ENCODE peak calls at places on chromosomes 11 and 22, in nine cellular contexts. Y is AG04450, A is AG10803, O is GM10248, J is body of pancreas, T is HCT116, Q is stomach, P is mucosa of descending colon, F is right atrium auricular region. H is an unnamed sample.

GRCh38 chr22:48370508-48371325 is 1457.0 kb downstream of the BRD1 start:
- DNase-seq in P (no peak), Q (no peak), Y (no peak), T (no peak), F (no peak), A (peak), O (no peak), J (no peak), H (no peak)

GRCh38 chr22:49202226-49202625 is 625.4 kb downstream of the BRD1 start:
- DNase-seq in F (peak), A (no peak), J (peak), P (peak), Y (no peak), O (no peak), Q (peak), T (no peak), H (no peak)

GRCh38 chr11:104657083-104657482 is 241.2 kb downstream of the CASP12 start:
- DNase-seq in A (no peak), T (no peak), J (no peak), Y (no peak), P (no peak), Q (no peak), O (no peak), F (no peak), H (no peak)

GRCh38 chr11:132962026-132962425 is 570.3 kb downstream of the OPCML start:
- DNase-seq in Q (no peak), A (peak), Y (peak), J (no peak), T (no peak), P (no peak), O (no peak), F (no peak), H (no peak)

GRCh38 chr11:121886005-121886739 is 229.8 kb downstream of the BLID start:
- DNase-seq in J (no peak), O (no peak), P (no peak), F (no peak), T (no peak), Q (no peak), Y (no peak), A (peak), H (no peak)

GRCh38 chr22:42993651-42994275 is 21.2 kb downstream of the PACSIN2 start:
- DNase-seq in F (no peak), P (no peak), Y (no peak), T (no peak), O (no peak), Q (peak), A (peak), J (no peak), H (no peak)

GRCh38 chr11:67464411-67465189 is 4.5 kb downstream of the TMEM134 start:
- DNase-seq in Y (no peak), O (peak), F (peak), A (peak), T (peak), Q (peak), P (peak), J (peak), H (peak)

GRCh38 chr11:79708319-79708928 is 267.6 kb upstream of the TENM4 start:
- DNase-seq in Y (peak), Q (no peak), A (peak), O (peak), T (no peak), P (no peak), J (no peak), F (no peak), H (peak)

GRCh38 chr11:1291295-1292017 is 18.0 kb downstream of the TOLLIP start:
- DNase-seq in Y (no peak), T (no peak), Q (no peak), O (no peak), J (peak), P (no peak), F (no peak), A (no peak), H (no peak)

GRCh38 chr11:65425105-65425970 is 2.7 kb downstream of the NEAT1 start:
- DNase-seq in Q (peak), T (peak), O (no peak), Y (no peak), P (no peak), F (peak), J (peak), A (peak), H (peak)

GRCh38 chr11:95816037-95816436 is 25.7 kb downstream of the CEP57 start:
- DNase-seq in O (no peak), J (no peak), P (no peak), Y (no peak), T (no peak), A (no peak), Q (no peak), F (no peak), H (no peak)

GRCh38 chr22:47997052-47997568 is 1234.7 kb downstream of the TBC1D22A start:
- DNase-seq in O (no peak), J (no peak), Q (no peak), F (no peak), P (no peak), T (no peak), A (no peak), Y (no peak), H (no peak)

GRCh38 chr11:65134952-65135632 is 773 bp upstream of the SYVN1 start:
- DNase-seq in A (peak), J (peak), P (peak), O (peak), Q (peak), F (peak), T (peak), Y (peak), H (peak)

GRCh38 chr22:21837184-21837979 is 30.1 kb downstream of the MAPK1 start:
- DNase-seq in T (peak), O (no peak), Q (no peak), P (no peak), J (no peak), F (no peak), Y (peak), A (peak), H (no peak)

GRCh38 chr22:37242395-37242918 is 1.6 kb downstream of the RAC2 start:
- DNase-seq in P (peak), T (no peak), Q (peak), F (peak), Y (no peak), O (peak), A (no peak), J (no peak), H (peak)

GRCh38 chr22:29503811-29504372 is 23.9 kb downstream of the NEFH start:
- DNase-seq in T (no peak), J (no peak), O (no peak), P (no peak), Q (no peak), F (peak), Y (peak), A (peak), H (no peak)

GRCh38 chr11:11027271-11027670 is 169.4 kb upstream of the ZBED5 start:
- DNase-seq in Y (no peak), O (no peak), Q (no peak), J (no peak), F (no peak), T (no peak), A (peak), P (no peak), H (no peak)

GRCh38 chr11:15071556-15072255 is 1.7 kb upstream of the CALCB start:
- DNase-seq in Q (no peak), A (no peak), T (no peak), J (no peak), F (no peak), O (no peak), P (no peak), Y (no peak), H (no peak)
- TF ChIP-seq CTCF in Q (no peak), A (no peak), T (no peak), J (no peak), F (no peak), O (no peak), P (no peak), Y (no peak), H (no peak)

DNA sequence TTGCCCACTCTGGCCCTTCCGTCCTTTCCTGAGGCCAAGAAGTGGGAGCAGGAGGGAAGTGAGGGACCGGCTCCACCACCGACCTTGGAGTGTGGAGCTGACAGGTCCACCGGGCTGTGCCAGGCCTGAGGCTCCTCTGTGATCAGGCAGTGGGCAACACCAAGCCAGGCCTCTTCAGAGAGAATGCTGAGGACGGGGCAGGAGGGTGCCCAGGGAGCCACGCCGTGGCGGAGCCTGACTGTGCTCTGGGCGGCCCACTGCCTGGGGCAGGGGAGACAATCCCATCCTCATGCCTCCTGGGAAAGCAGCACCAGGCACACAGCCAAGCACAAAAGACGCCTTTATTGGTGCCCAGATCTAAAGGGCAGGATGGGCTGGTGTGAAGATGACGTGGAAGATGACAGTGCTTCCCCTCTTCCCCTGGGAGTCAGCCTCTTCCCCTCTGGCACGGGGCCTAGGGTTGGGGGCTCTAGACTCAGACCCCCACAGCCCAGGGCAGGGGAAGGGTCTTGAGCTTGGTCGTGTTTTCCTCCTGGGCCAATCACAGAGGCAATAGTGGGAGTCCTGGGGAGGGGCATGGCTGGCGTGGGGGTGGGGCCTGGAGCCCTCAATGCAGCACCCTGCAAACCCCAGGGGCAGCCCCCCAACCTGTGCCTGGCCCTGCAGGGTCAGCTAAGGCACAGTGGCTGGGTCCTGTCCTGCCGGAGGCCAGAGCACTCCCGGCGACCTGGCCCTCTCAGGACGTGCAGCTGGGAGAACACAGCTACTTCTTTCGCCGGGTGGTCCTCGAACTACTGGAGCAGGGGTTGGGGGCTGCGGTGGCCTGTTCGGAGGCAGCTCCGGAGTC is 4.7 kb downstream of the LMF2 start:
- DNase-seq in Q (no peak), P (peak), T (no peak), F (no peak), Y (no peak), J (no peak), O (no peak), A (no peak), H (no peak)
- TF ChIP-seq CTCF in Q (no peak), P (no peak), T (no peak), F (no peak), Y (no peak), J (no peak), O (no peak), A (no peak), H (no peak)

GRCh38 chr11:100328626-100329340 is 358.3 kb upstream of the ARHGAP42 start:
- DNase-seq in F (no peak), J (no peak), Y (no peak), P (no peak), O (no peak), Q (no peak), T (no peak), A (no peak), H (no peak)
- TF ChIP-seq CTCF in F (no peak), J (no peak), Y (no peak), P (no peak), O (no peak), Q (no peak), T (no peak), A (no peak), H (no peak)

DNA sequence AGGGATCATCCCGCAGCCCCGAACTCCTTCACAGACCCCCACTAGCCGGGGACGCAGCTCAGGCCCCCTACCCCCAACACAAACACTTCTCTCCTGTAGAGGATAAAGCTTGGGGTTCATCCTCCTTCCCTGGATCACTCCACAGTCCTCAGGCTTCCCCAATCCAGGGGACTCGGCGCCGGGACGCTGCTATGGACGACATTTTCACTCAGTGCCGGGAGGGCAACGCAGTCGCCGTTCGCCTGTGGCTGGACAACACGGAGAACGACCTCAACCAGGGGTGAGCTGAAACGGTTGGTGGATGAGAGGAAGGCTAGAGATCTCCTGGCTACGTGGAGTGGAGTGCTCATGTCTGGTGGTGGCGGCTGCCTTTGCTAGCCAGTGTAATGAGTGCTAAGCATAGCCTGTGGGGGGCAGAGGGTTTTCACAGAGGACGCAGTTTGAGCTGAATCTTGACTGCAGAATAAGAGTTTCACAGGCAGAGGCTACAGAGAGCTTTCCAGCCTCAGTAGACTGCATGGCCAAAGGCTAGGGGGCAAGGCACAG is 580 bp downstream of the ILK start:
- DNase-seq in F (peak), P (peak), Q (peak), A (peak), Y (no peak), O (peak), J (peak), T (no peak), H (peak)
- TF ChIP-seq CTCF in F (peak), P (no peak), Q (peak), A (peak), Y (peak), O (peak), J (no peak), T (no peak), H (peak)

H was measured in GM20000.